ENCODE peak calls at places on chromosomes 2 and 18, in eight cellular contexts. One of them, this sample, is unnamed.

GRCh38 chr18:38545071-38545470 is 979.5 kb upstream of the CELF4 start:
- DNase-seq in activated CD4-positive, alpha-beta memory T cell treated with anti-CD3 and anti-CD28 coated beads, Interleukin-2, amount 10 ng/mL, durations not matched to agents 7 days and 5 days: no peak
- DNase-seq in H4: peak
- DNase-seq in occipital lobe: no peak
- DNase-seq in EL: no peak
- DNase-seq in mesothelial cell of epicardium: no peak
- DNase-seq in CD4-positive, alpha-beta T cell: no peak
- DNase-seq in left cardiac atrium: no peak
- DNase-seq in this sample: peak

GRCh38 chr18:3594760-3595241 is 144.8 kb downstream of the TGIF1 start:
- DNase-seq in CD4-positive, alpha-beta T cell: no peak
- DNase-seq in H4: peak
- DNase-seq in occipital lobe: no peak
- DNase-seq in mesothelial cell of epicardium: no peak
- DNase-seq in EL: peak
- DNase-seq in left cardiac atrium: no peak
- DNase-seq in activated CD4-positive, alpha-beta memory T cell treated with anti-CD3 and anti-CD28 coated beads, Interleukin-2, amount 10 ng/mL, durations not matched to agents 7 days and 5 days: peak
- DNase-seq in this sample: no peak

GRCh38 chr2:3111267-3111666 is 266.4 kb downstream of the EIPR1 start:
- DNase-seq in activated CD4-positive, alpha-beta memory T cell treated with anti-CD3 and anti-CD28 coated beads, Interleukin-2, amount 10 ng/mL, durations not matched to agents 7 days and 5 days: no peak
- DNase-seq in CD4-positive, alpha-beta T cell: no peak
- DNase-seq in EL: no peak
- DNase-seq in H4: no peak
- DNase-seq in mesothelial cell of epicardium: peak
- DNase-seq in occipital lobe: no peak
- DNase-seq in left cardiac atrium: no peak
- DNase-seq in this sample: no peak

GRCh38 chr2:95121150-95121494 is 486 bp downstream of the MRPS5 start:
- DNase-seq in CD4-positive, alpha-beta T cell: no peak
- DNase-seq in mesothelial cell of epicardium: no peak
- DNase-seq in occipital lobe: no peak
- DNase-seq in EL: no peak
- DNase-seq in left cardiac atrium: no peak
- DNase-seq in activated CD4-positive, alpha-beta memory T cell treated with anti-CD3 and anti-CD28 coated beads, Interleukin-2, amount 10 ng/mL, durations not matched to agents 7 days and 5 days: no peak
- DNase-seq in H4: no peak
- DNase-seq in this sample: no peak

GRCh38 chr2:191641609-191642008 is 36.3 kb upstream of the NABP1 start:
- DNase-seq in H4: no peak
- DNase-seq in CD4-positive, alpha-beta T cell: no peak
- DNase-seq in mesothelial cell of epicardium: no peak
- DNase-seq in left cardiac atrium: no peak
- DNase-seq in occipital lobe: no peak
- DNase-seq in activated CD4-positive, alpha-beta memory T cell treated with anti-CD3 and anti-CD28 coated beads, Interleukin-2, amount 10 ng/mL, durations not matched to agents 7 days and 5 days: no peak
- DNase-seq in EL: no peak
- DNase-seq in this sample: no peak

GRCh38 chr2:237693281-237694039 is 66.1 kb downstream of the LRRFIP1 start:
- DNase-seq in mesothelial cell of epicardium: no peak
- DNase-seq in H4: peak
- DNase-seq in EL: peak
- DNase-seq in CD4-positive, alpha-beta T cell: no peak
- DNase-seq in left cardiac atrium: no peak
- DNase-seq in occipital lobe: no peak
- DNase-seq in activated CD4-positive, alpha-beta memory T cell treated with anti-CD3 and anti-CD28 coated beads, Interleukin-2, amount 10 ng/mL, durations not matched to agents 7 days and 5 days: peak
- DNase-seq in this sample: no peak

GRCh38 chr18:11027862-11028261 is 121.5 kb downstream of the PIEZO2 start:
- DNase-seq in EL: no peak
- DNase-seq in activated CD4-positive, alpha-beta memory T cell treated with anti-CD3 and anti-CD28 coated beads, Interleukin-2, amount 10 ng/mL, durations not matched to agents 7 days and 5 days: no peak
- DNase-seq in left cardiac atrium: no peak
- DNase-seq in mesothelial cell of epicardium: no peak
- DNase-seq in occipital lobe: no peak
- DNase-seq in CD4-positive, alpha-beta T cell: no peak
- DNase-seq in H4: no peak
- DNase-seq in this sample: no peak

GRCh38 chr2:209960676-209961630 is 41.5 kb upstream of the RPE start:
- DNase-seq in EL: peak
- DNase-seq in H4: peak
- DNase-seq in CD4-positive, alpha-beta T cell: peak
- DNase-seq in occipital lobe: no peak
- DNase-seq in left cardiac atrium: peak
- DNase-seq in mesothelial cell of epicardium: no peak
- DNase-seq in activated CD4-positive, alpha-beta memory T cell treated with anti-CD3 and anti-CD28 coated beads, Interleukin-2, amount 10 ng/mL, durations not matched to agents 7 days and 5 days: peak
- DNase-seq in this sample: peak

GRCh38 chr2:174444761-174445160 is 42.1 kb downstream of the GPR155 start:
- DNase-seq in EL: no peak
- DNase-seq in H4: no peak
- DNase-seq in occipital lobe: no peak
- DNase-seq in activated CD4-positive, alpha-beta memory T cell treated with anti-CD3 and anti-CD28 coated beads, Interleukin-2, amount 10 ng/mL, durations not matched to agents 7 days and 5 days: no peak
- DNase-seq in left cardiac atrium: no peak
- DNase-seq in CD4-positive, alpha-beta T cell: no peak
- DNase-seq in mesothelial cell of epicardium: no peak
- DNase-seq in this sample: no peak

GRCh38 chr2:127647242-127648190 is 1.6 kb downstream of the GPR17 start:
- DNase-seq in EL: peak
- DNase-seq in activated CD4-positive, alpha-beta memory T cell treated with anti-CD3 and anti-CD28 coated beads, Interleukin-2, amount 10 ng/mL, durations not matched to agents 7 days and 5 days: no peak
- DNase-seq in mesothelial cell of epicardium: no peak
- DNase-seq in H4: no peak
- DNase-seq in CD4-positive, alpha-beta T cell: no peak
- DNase-seq in occipital lobe: no peak
- DNase-seq in left cardiac atrium: peak
- DNase-seq in this sample: no peak

GRCh38 chr2:128275498-128276045 is 43.1 kb downstream of the HS6ST1 start:
- DNase-seq in H4: no peak
- DNase-seq in mesothelial cell of epicardium: no peak
- DNase-seq in CD4-positive, alpha-beta T cell: no peak
- DNase-seq in EL: no peak
- DNase-seq in activated CD4-positive, alpha-beta memory T cell treated with anti-CD3 and anti-CD28 coated beads, Interleukin-2, amount 10 ng/mL, durations not matched to agents 7 days and 5 days: no peak
- DNase-seq in occipital lobe: no peak
- DNase-seq in left cardiac atrium: no peak
- DNase-seq in this sample: peak

GRCh38 chr2:61770746-61771145 is 83.1 kb downstream of the FAM161A start:
- DNase-seq in CD4-positive, alpha-beta T cell: no peak
- DNase-seq in mesothelial cell of epicardium: no peak
- DNase-seq in activated CD4-positive, alpha-beta memory T cell treated with anti-CD3 and anti-CD28 coated beads, Interleukin-2, amount 10 ng/mL, durations not matched to agents 7 days and 5 days: no peak
- DNase-seq in H4: peak
- DNase-seq in EL: peak
- DNase-seq in left cardiac atrium: no peak
- DNase-seq in occipital lobe: no peak
- DNase-seq in this sample: no peak

GRCh38 chr18:79460445-79461300 is 64.9 kb downstream of the NFATC1 start:
- DNase-seq in activated CD4-positive, alpha-beta memory T cell treated with anti-CD3 and anti-CD28 coated beads, Interleukin-2, amount 10 ng/mL, durations not matched to agents 7 days and 5 days: no peak
- DNase-seq in left cardiac atrium: no peak
- DNase-seq in occipital lobe: no peak
- DNase-seq in H4: no peak
- DNase-seq in mesothelial cell of epicardium: no peak
- DNase-seq in EL: no peak
- DNase-seq in CD4-positive, alpha-beta T cell: no peak
- DNase-seq in this sample: no peak

GRCh38 chr2:14677039-14677438 is 44.5 kb downstream of the LRATD1 start:
- DNase-seq in occipital lobe: no peak
- DNase-seq in H4: no peak
- DNase-seq in activated CD4-positive, alpha-beta memory T cell treated with anti-CD3 and anti-CD28 coated beads, Interleukin-2, amount 10 ng/mL, durations not matched to agents 7 days and 5 days: no peak
- DNase-seq in left cardiac atrium: no peak
- DNase-seq in EL: no peak
- DNase-seq in mesothelial cell of epicardium: no peak
- DNase-seq in CD4-positive, alpha-beta T cell: no peak
- DNase-seq in this sample: no peak

GRCh38 chr2:55887906-55888625 is 35.5 kb downstream of the EFEMP1 start:
- DNase-seq in left cardiac atrium: no peak
- DNase-seq in EL: peak
- DNase-seq in activated CD4-positive, alpha-beta memory T cell treated with anti-CD3 and anti-CD28 coated beads, Interleukin-2, amount 10 ng/mL, durations not matched to agents 7 days and 5 days: no peak
- DNase-seq in occipital lobe: no peak
- DNase-seq in mesothelial cell of epicardium: no peak
- DNase-seq in H4: peak
- DNase-seq in CD4-positive, alpha-beta T cell: no peak
- DNase-seq in this sample: no peak

GRCh38 chr2:231482806-231483391 is 18.6 kb upstream of the NCL start:
- DNase-seq in activated CD4-positive, alpha-beta memory T cell treated with anti-CD3 and anti-CD28 coated beads, Interleukin-2, amount 10 ng/mL, durations not matched to agents 7 days and 5 days: peak
- DNase-seq in left cardiac atrium: peak
- DNase-seq in EL: peak
- DNase-seq in occipital lobe: peak
- DNase-seq in mesothelial cell of epicardium: peak
- DNase-seq in CD4-positive, alpha-beta T cell: peak
- DNase-seq in H4: peak
- DNase-seq in this sample: peak

GRCh38 chr2:6442252-6442651 is 423.5 kb downstream of the CMPK2 start:
- DNase-seq in occipital lobe: no peak
- DNase-seq in left cardiac atrium: no peak
- DNase-seq in CD4-positive, alpha-beta T cell: no peak
- DNase-seq in H4: no peak
- DNase-seq in EL: no peak
- DNase-seq in mesothelial cell of epicardium: no peak
- DNase-seq in activated CD4-positive, alpha-beta memory T cell treated with anti-CD3 and anti-CD28 coated beads, Interleukin-2, amount 10 ng/mL, durations not matched to agents 7 days and 5 days: no peak
- DNase-seq in this sample: no peak

GRCh38 chr2:223943561-223944008 is 1.6 kb downstream of the WDFY1 start:
- DNase-seq in occipital lobe: no peak
- DNase-seq in EL: peak
- DNase-seq in H4: no peak
- DNase-seq in mesothelial cell of epicardium: no peak
- DNase-seq in activated CD4-positive, alpha-beta memory T cell treated with anti-CD3 and anti-CD28 coated beads, Interleukin-2, amount 10 ng/mL, durations not matched to agents 7 days and 5 days: no peak
- DNase-seq in left cardiac atrium: peak
- DNase-seq in CD4-positive, alpha-beta T cell: no peak
- DNase-seq in this sample: no peak

GRCh38 chr2:166881177-166881576 is 7.1 kb upstream of the XIRP2 start:
- DNase-seq in occipital lobe: no peak
- DNase-seq in H4: no peak
- DNase-seq in EL: no peak
- DNase-seq in activated CD4-positive, alpha-beta memory T cell treated with anti-CD3 and anti-CD28 coated beads, Interleukin-2, amount 10 ng/mL, durations not matched to agents 7 days and 5 days: no peak
- DNase-seq in CD4-positive, alpha-beta T cell: no peak
- DNase-seq in left cardiac atrium: no peak
- DNase-seq in mesothelial cell of epicardium: no peak
- DNase-seq in this sample: no peak

GRCh38 chr18:21678897-21679296 is 25.7 kb downstream of the ABHD3 start:
- DNase-seq in H4: no peak
- DNase-seq in EL: no peak
- DNase-seq in occipital lobe: no peak
- DNase-seq in activated CD4-positive, alpha-beta memory T cell treated with anti-CD3 and anti-CD28 coated beads, Interleukin-2, amount 10 ng/mL, durations not matched to agents 7 days and 5 days: no peak
- DNase-seq in CD4-positive, alpha-beta T cell: no peak
- DNase-seq in left cardiac atrium: no peak
- DNase-seq in mesothelial cell of epicardium: no peak
- DNase-seq in this sample: no peak

GRCh38 chr2:149613712-149614111 is 26.1 kb upstream of the MMADHC start:
- DNase-seq in EL: no peak
- DNase-seq in H4: no peak
- DNase-seq in occipital lobe: no peak
- DNase-seq in CD4-positive, alpha-beta T cell: no peak
- DNase-seq in mesothelial cell of epicardium: no peak
- DNase-seq in activated CD4-positive, alpha-beta memory T cell treated with anti-CD3 and anti-CD28 coated beads, Interleukin-2, amount 10 ng/mL, durations not matched to agents 7 days and 5 days: no peak
- DNase-seq in left cardiac atrium: no peak
- DNase-seq in this sample: no peak

GRCh38 chr2:113298176-113298575 is 19.5 kb upstream of the PAX8 start:
- DNase-seq in mesothelial cell of epicardium: no peak
- DNase-seq in EL: no peak
- DNase-seq in CD4-positive, alpha-beta T cell: no peak
- DNase-seq in left cardiac atrium: no peak
- DNase-seq in occipital lobe: no peak
- DNase-seq in H4: no peak
- DNase-seq in activated CD4-positive, alpha-beta memory T cell treated with anti-CD3 and anti-CD28 coated beads, Interleukin-2, amount 10 ng/mL, durations not matched to agents 7 days and 5 days: no peak
- DNase-seq in this sample: no peak

GRCh38 chr2:10140841-10141610 is 18.5 kb downstream of the RRM2 start:
- DNase-seq in mesothelial cell of epicardium: no peak
- DNase-seq in CD4-positive, alpha-beta T cell: no peak
- DNase-seq in activated CD4-positive, alpha-beta memory T cell treated with anti-CD3 and anti-CD28 coated beads, Interleukin-2, amount 10 ng/mL, durations not matched to agents 7 days and 5 days: no peak
- DNase-seq in H4: no peak
- DNase-seq in EL: no peak
- DNase-seq in occipital lobe: no peak
- DNase-seq in left cardiac atrium: no peak
- DNase-seq in this sample: no peak

GRCh38 chr2:104415284-104415683 is 438.6 kb upstream of the POU3F3 start:
- DNase-seq in mesothelial cell of epicardium: no peak
- DNase-seq in activated CD4-positive, alpha-beta memory T cell treated with anti-CD3 and anti-CD28 coated beads, Interleukin-2, amount 10 ng/mL, durations not matched to agents 7 days and 5 days: no peak
- DNase-seq in EL: no peak
- DNase-seq in left cardiac atrium: no peak
- DNase-seq in CD4-positive, alpha-beta T cell: no peak
- DNase-seq in H4: no peak
- DNase-seq in occipital lobe: no peak
- DNase-seq in this sample: peak

GRCh38 chr2:121089005-121089510 is 195.9 kb downstream of the TFCP2L1 start:
- DNase-seq in left cardiac atrium: no peak
- DNase-seq in EL: no peak
- DNase-seq in occipital lobe: no peak
- DNase-seq in activated CD4-positive, alpha-beta memory T cell treated with anti-CD3 and anti-CD28 coated beads, Interleukin-2, amount 10 ng/mL, durations not matched to agents 7 days and 5 days: no peak
- DNase-seq in CD4-positive, alpha-beta T cell: no peak
- DNase-seq in H4: no peak
- DNase-seq in mesothelial cell of epicardium: no peak
- DNase-seq in this sample: no peak

GRCh38 chr18:75854174-75854573 is 426.7 kb upstream of the SMIM21 start:
- DNase-seq in left cardiac atrium: no peak
- DNase-seq in mesothelial cell of epicardium: no peak
- DNase-seq in occipital lobe: no peak
- DNase-seq in EL: peak
- DNase-seq in activated CD4-positive, alpha-beta memory T cell treated with anti-CD3 and anti-CD28 coated beads, Interleukin-2, amount 10 ng/mL, durations not matched to agents 7 days and 5 days: no peak
- DNase-seq in CD4-positive, alpha-beta T cell: no peak
- DNase-seq in H4: no peak
- DNase-seq in this sample: peak

GRCh38 chr2:68710336-68710735 is 24.3 kb upstream of the ARHGAP25 start:
- DNase-seq in left cardiac atrium: no peak
- DNase-seq in activated CD4-positive, alpha-beta memory T cell treated with anti-CD3 and anti-CD28 coated beads, Interleukin-2, amount 10 ng/mL, durations not matched to agents 7 days and 5 days: no peak
- DNase-seq in occipital lobe: no peak
- DNase-seq in H4: no peak
- DNase-seq in CD4-positive, alpha-beta T cell: no peak
- DNase-seq in EL: peak
- DNase-seq in mesothelial cell of epicardium: no peak
- DNase-seq in this sample: no peak

GRCh38 chr2:12326449-12327190 is 390.1 kb upstream of the TRIB2 start:
- DNase-seq in mesothelial cell of epicardium: no peak
- DNase-seq in activated CD4-positive, alpha-beta memory T cell treated with anti-CD3 and anti-CD28 coated beads, Interleukin-2, amount 10 ng/mL, durations not matched to agents 7 days and 5 days: no peak
- DNase-seq in H4: no peak
- DNase-seq in EL: no peak
- DNase-seq in CD4-positive, alpha-beta T cell: no peak
- DNase-seq in left cardiac atrium: no peak
- DNase-seq in occipital lobe: no peak
- DNase-seq in this sample: peak

GRCh38 chr2:96264656-96265348 is 995 bp downstream of the TMEM127 start:
- DNase-seq in occipital lobe: no peak
- DNase-seq in CD4-positive, alpha-beta T cell: no peak
- DNase-seq in activated CD4-positive, alpha-beta memory T cell treated with anti-CD3 and anti-CD28 coated beads, Interleukin-2, amount 10 ng/mL, durations not matched to agents 7 days and 5 days: peak
- DNase-seq in H4: no peak
- DNase-seq in mesothelial cell of epicardium: peak
- DNase-seq in left cardiac atrium: peak
- DNase-seq in EL: peak
- DNase-seq in this sample: no peak

GRCh38 chr2:231648579-231649174 is 56.0 kb downstream of the TEX44 start:
- DNase-seq in activated CD4-positive, alpha-beta memory T cell treated with anti-CD3 and anti-CD28 coated beads, Interleukin-2, amount 10 ng/mL, durations not matched to agents 7 days and 5 days: peak
- DNase-seq in EL: peak
- DNase-seq in occipital lobe: no peak
- DNase-seq in left cardiac atrium: peak
- DNase-seq in mesothelial cell of epicardium: peak
- DNase-seq in H4: peak
- DNase-seq in CD4-positive, alpha-beta T cell: no peak
- DNase-seq in this sample: peak

GRCh38 chr18:34661464-34662087 is 48.5 kb upstream of the DTNA start:
- DNase-seq in occipital lobe: no peak
- DNase-seq in EL: peak
- DNase-seq in activated CD4-positive, alpha-beta memory T cell treated with anti-CD3 and anti-CD28 coated beads, Interleukin-2, amount 10 ng/mL, durations not matched to agents 7 days and 5 days: no peak
- DNase-seq in left cardiac atrium: no peak
- DNase-seq in CD4-positive, alpha-beta T cell: no peak
- DNase-seq in H4: peak
- DNase-seq in mesothelial cell of epicardium: no peak
- DNase-seq in this sample: peak

GRCh38 chr2:24228470-24228869 is 53.6 kb downstream of the FAM228A start:
- DNase-seq in occipital lobe: no peak
- DNase-seq in CD4-positive, alpha-beta T cell: no peak
- DNase-seq in H4: no peak
- DNase-seq in EL: no peak
- DNase-seq in activated CD4-positive, alpha-beta memory T cell treated with anti-CD3 and anti-CD28 coated beads, Interleukin-2, amount 10 ng/mL, durations not matched to agents 7 days and 5 days: no peak
- DNase-seq in left cardiac atrium: no peak
- DNase-seq in mesothelial cell of epicardium: no peak
- DNase-seq in this sample: no peak

GRCh38 chr2:198456418-198456817 is 652.0 kb downstream of the PLCL1 start:
- DNase-seq in occipital lobe: no peak
- DNase-seq in activated CD4-positive, alpha-beta memory T cell treated with anti-CD3 and anti-CD28 coated beads, Interleukin-2, amount 10 ng/mL, durations not matched to agents 7 days and 5 days: no peak
- DNase-seq in left cardiac atrium: no peak
- DNase-seq in CD4-positive, alpha-beta T cell: no peak
- DNase-seq in H4: no peak
- DNase-seq in mesothelial cell of epicardium: no peak
- DNase-seq in EL: peak
- DNase-seq in this sample: no peak

This sample was measured in H9.